ENCODE peak calls at places on chromosomes 16 and 17, in ten cellular contexts. G, B, Z, A, I, X, D, E, Q and C are unnamed samples. For H3K27me3, the result is how much of the 10 kb centered on the place peaks cover.

GRCh38 chr17:82937411-82938371 is 97.9 kb upstream of the ZNF750 start:
- DNase-seq in G (no peak), B (peak), Z (no peak), A (no peak), I (no peak), X (peak), D (no peak), E (no peak), Q (no peak), C (no peak)

GRCh38 chr17:4295686-4296085 is 31.9 kb upstream of the ANKFY1 start:
- DNase-seq in G (no peak), B (no peak), Z (no peak), A (no peak), I (no peak), X (no peak), D (no peak), E (no peak), Q (no peak), C (no peak)

GRCh38 chr17:58310511-58311428 is 17.8 kb downstream of the TSPOAP1 start:
- DNase-seq in G (no peak), B (no peak), Z (peak), A (no peak), I (no peak), X (no peak), D (no peak), E (no peak), Q (no peak), C (no peak)

GRCh38 chr17:44223574-44224046 is 4.1 kb upstream of the UBTF start:
- DNase-seq in G (no peak), B (peak), Z (peak), A (no peak), I (no peak), X (no peak), D (peak), E (peak), Q (no peak), C (no peak)

GRCh38 chr16:11229906-11230305 is 26.1 kb downstream of the SOCS1 start:
- DNase-seq in G (no peak), B (peak), Z (no peak), A (no peak), I (no peak), X (no peak), D (no peak), E (no peak), Q (no peak), C (no peak)

GRCh38 chr17:21313320-21313719 is 28.8 kb downstream of the MAP2K3 start:
- DNase-seq in G (no peak), B (no peak), Z (peak), A (no peak), I (no peak), X (peak), D (no peak), E (no peak), Q (no peak), C (no peak)

GRCh38 chr16:30747331-30747730 is 894 bp upstream of the PHKG2 start:
- DNase-seq in G (peak), B (no peak), Z (no peak), A (no peak), I (no peak), X (no peak), D (no peak), E (peak), Q (no peak), C (no peak)

GRCh38 chr17:16818340-16818739 is 128.3 kb downstream of the CCDC144A start:
- DNase-seq in G (no peak), B (no peak), Z (no peak), A (no peak), I (no peak), X (no peak), D (no peak), E (no peak), Q (no peak), C (no peak)

GRCh38 chr17:55965051-55965450 is 188.2 kb upstream of the ANKFN1 start:
- DNase-seq in G (no peak), B (no peak), Z (no peak), A (no peak), I (no peak), X (no peak), D (no peak), E (no peak), Q (no peak), C (no peak)

GRCh38 chr17:82105882-82106696 is 8.1 kb upstream of the FASN start:
- DNase-seq in G (no peak), B (peak), Z (peak), A (no peak), I (peak), X (peak), D (no peak), E (peak), Q (peak), C (no peak)

GRCh38 chr17:55347341-55347740 is 74.3 kb downstream of the MMD start:
- DNase-seq in G (no peak), B (no peak), Z (no peak), A (no peak), I (no peak), X (no peak), D (no peak), E (no peak), Q (no peak), C (no peak)

GRCh38 chr17:65071861-65072260 is 15.3 kb upstream of the GNA13 start:
- DNase-seq in G (no peak), B (no peak), Z (no peak), A (no peak), I (no peak), X (peak), D (no peak), E (peak), Q (no peak), C (peak)

GRCh38 chr16:9381908-9382307 is 290.5 kb downstream of the HAPSTR1 start:
- DNase-seq in G (no peak), B (no peak), Z (no peak), A (no peak), I (no peak), X (no peak), D (peak), E (no peak), Q (no peak), C (no peak)

GRCh38 chr16:86836503-86837125 is 258.3 kb downstream of the FOXL1 start:
- DNase-seq in G (peak), B (no peak), Z (no peak), A (no peak), I (no peak), X (no peak), D (peak), E (peak), Q (no peak), C (no peak)

GRCh38 chr17:64387145-64387473 is 3.6 kb downstream of the PECAM1 start:
- DNase-seq in G (no peak), B (no peak), Z (no peak), A (no peak), I (no peak), X (no peak), D (no peak), E (no peak), Q (no peak), C (no peak)

GRCh38 chr17:63780507-63780906 is 6.5 kb downstream of the DDX42 start:
- DNase-seq in G (no peak), B (peak), Z (no peak), A (no peak), I (no peak), X (no peak), D (peak), E (peak), Q (no peak), C (no peak)

GRCh38 chr16:70576431-70577255 is 53.0 kb downstream of the SF3B3 start:
- DNase-seq in G (peak), B (no peak), Z (no peak), A (no peak), I (no peak), X (no peak), D (no peak), E (peak), Q (no peak), C (no peak)

GRCh38 chr16:51097729-51098128 is 53.3 kb downstream of the SALL1 start:
- DNase-seq in G (no peak), B (no peak), Z (no peak), A (no peak), I (no peak), X (no peak), D (no peak), E (no peak), Q (no peak), C (no peak)

GRCh38 chr16:86882586-86883280 is 304.4 kb downstream of the FOXL1 start:
- DNase-seq in G (no peak), B (peak), Z (peak), A (no peak), I (no peak), X (peak), D (peak), E (peak), Q (no peak), C (peak)

GRCh38 chr16:27638833-27639587 is 89.1 kb downstream of the KATNIP start:
- DNase-seq in G (no peak), B (no peak), Z (no peak), A (no peak), I (no peak), X (no peak), D (no peak), E (no peak), Q (no peak), C (no peak)

GRCh38 chr17:43334744-43335400 is 63.9 kb upstream of the ARL4D start:
- DNase-seq in G (no peak), B (no peak), Z (no peak), A (no peak), I (no peak), X (no peak), D (no peak), E (no peak), Q (no peak), C (peak)

DNA sequence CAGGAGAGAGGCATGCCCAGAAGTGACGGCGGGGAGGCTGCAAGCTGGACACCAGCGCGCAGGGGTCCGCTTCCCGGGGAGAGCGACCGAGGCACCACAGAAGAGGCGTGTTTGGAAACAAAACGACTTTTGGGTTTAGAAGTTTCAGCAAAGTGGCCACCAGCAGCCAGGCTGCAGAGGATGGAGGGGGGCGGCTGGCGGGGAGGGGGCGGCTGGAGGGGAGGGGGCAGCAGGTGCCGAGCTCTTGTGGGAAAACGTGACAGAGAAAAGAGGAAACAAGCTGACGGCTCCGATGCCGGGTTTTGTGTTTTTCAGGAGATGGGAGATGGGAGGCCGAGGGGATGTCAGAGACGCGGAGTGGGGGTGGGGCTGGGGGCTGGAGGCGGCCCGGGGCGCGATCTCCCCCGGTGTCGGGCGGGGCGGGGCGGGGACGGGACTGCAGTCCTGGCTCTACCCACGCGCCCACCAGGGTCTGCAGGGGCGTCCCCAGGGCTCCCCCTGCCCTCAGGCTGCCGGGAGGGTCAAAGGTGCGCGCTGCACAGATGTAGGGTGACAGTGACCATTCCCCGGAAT is 32.1 kb upstream of the RPH3AL start:
- DNase-seq in G (no peak), B (no peak), Z (no peak), A (no peak), I (no peak), X (no peak), D (no peak), E (no peak), Q (no peak), C (no peak)
- H3K4me3 ChIP-seq in G (peak), B (no peak), Z (peak), A (no peak), I (no peak), X (peak), D (peak), E (peak), Q (peak), C (peak)

DNA sequence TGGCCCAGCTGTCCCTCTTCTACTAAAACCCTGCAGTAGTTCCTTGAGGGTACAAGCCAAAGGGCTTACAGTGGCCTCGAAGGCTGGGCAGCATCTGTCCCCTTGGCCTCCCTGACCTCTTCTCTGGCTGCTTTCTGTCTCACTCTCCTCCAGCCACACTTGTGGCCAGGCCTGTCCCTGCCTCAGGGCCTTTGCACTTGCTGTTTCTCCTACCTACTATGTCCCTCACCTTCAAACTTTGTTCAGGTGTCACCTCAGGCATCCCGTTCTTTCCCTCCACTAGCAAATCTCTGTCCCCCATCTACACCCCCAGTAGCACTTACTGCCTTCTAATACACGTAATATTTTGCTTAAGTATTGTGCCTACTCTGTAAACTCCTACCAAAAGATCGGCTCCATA is 6.0 kb downstream of the ABCC1 start:
- DNase-seq in G (no peak), B (no peak), Z (no peak), A (no peak), I (no peak), X (no peak), D (no peak), E (no peak), Q (no peak), C (no peak)
- TF ChIP-seq CTCF in G (no peak), B (no peak), Z (no peak), A (no peak), I (no peak), X (no peak), D (no peak), E (no peak), Q (no peak), C (no peak)

GRCh38 chr17:69477900-69478266 is 63.4 kb downstream of the MAP2K6 start:
- DNase-seq in G (no peak), B (no peak), Z (no peak), A (no peak), I (no peak), X (no peak), D (no peak), E (no peak), Q (no peak), C (no peak)
- H3K27me3 ChIP-seq in G (under half), B (under half), Z (under half), A (under half), I (under half), X (under half), D (under half), E (under half), Q (under half), C (under half)

GRCh38 chr17:49101054-49101534 is 31.5 kb upstream of the B4GALNT2 start:
- DNase-seq in G (no peak), B (peak), Z (no peak), A (no peak), I (no peak), X (no peak), D (peak), E (peak), Q (no peak), C (no peak)
- H3K4me3 ChIP-seq in G (no peak), B (no peak), Z (no peak), A (no peak), I (no peak), X (no peak), D (no peak), E (no peak), Q (no peak), C (no peak)

GRCh38 chr16:188674-189073 is 8.4 kb downstream of the HBQ1 start:
- DNase-seq in G (no peak), B (no peak), Z (no peak), A (no peak), I (no peak), X (no peak), D (no peak), E (no peak), Q (peak), C (no peak)
- TF ChIP-seq CTCF in G (no peak), B (no peak), Z (no peak), A (no peak), I (peak), X (no peak), D (no peak), E (no peak), Q (no peak), C (no peak)

DNA sequence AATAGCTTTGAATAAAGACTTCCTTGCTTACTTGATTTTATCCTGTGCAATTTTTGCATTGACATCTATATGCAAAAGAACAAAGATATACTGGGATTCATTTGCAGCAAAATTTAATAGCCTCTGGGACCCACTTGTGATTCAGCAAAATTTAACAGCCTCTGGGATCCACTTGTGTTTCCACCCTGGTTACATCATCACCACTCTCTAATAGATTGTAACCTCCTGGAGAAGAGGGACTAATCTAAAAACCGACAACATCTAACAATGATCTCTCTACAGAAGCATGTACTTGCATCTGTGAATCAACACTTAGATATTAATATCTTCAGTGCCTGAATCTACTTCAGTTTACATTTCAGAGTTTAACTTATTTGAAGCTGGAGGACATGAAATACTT is 202.0 kb upstream of the CPHXL start:
- DNase-seq in G (no peak), B (no peak), Z (no peak), A (no peak), I (no peak), X (no peak), D (no peak), E (peak), Q (no peak), C (no peak)
- H3K27me3 ChIP-seq in G (under half), B (under half), Z (under half), A (under half), I (under half), X (under half), D (under half), E (under half), Q (under half), C (under half)